ENCODE peak calls at places on chromosomes 16 and 17, in nine cellular contexts. S, X, G, M, O, K, L, P and B are unnamed samples.

GRCh38 chr16:84959045-84959576 is 52.2 kb downstream of the ZDHHC7 start:
- DNase-seq in P (no peak), G (no peak), X (no peak), M (no peak), K (no peak), L (no peak), S (no peak), O (no peak), B (no peak)

GRCh38 chr16:79891458-79891857 is 290.9 kb upstream of the MAF start:
- DNase-seq in M (no peak), G (no peak), O (no peak), K (no peak), L (no peak), S (no peak), X (no peak), P (no peak), B (no peak)

GRCh38 chr17:44033841-44034408 is 19.2 kb upstream of the TMEM101 start:
- DNase-seq in L (no peak), P (no peak), M (no peak), K (no peak), S (no peak), O (no peak), X (no peak), G (no peak), B (no peak)

GRCh38 chr16:10776280-10776679 is 32.6 kb downstream of the NUBP1 start:
- DNase-seq in S (peak; percentile 63), P (no peak), M (no peak), X (no peak), O (no peak), L (no peak), G (no peak), K (no peak), B (no peak)

GRCh38 chr17:38922538-38923291 is 2.7 kb upstream of the LASP1NB start:
- DNase-seq in K (peak; percentile 66), O (peak; percentile 58), S (no peak), G (no peak), X (peak; percentile 52), P (peak; percentile 64), L (peak; percentile 47), M (peak; percentile 83), B (peak; percentile 52)

GRCh38 chr17:31621566-31621965 is 230.1 kb downstream of the RAB11FIP4 start:
- DNase-seq in P (no peak), M (no peak), L (no peak), S (no peak), G (no peak), X (no peak), O (no peak), K (no peak), B (no peak)

GRCh38 chr16:88073201-88073721 is 122.0 kb downstream of the BANP start:
- DNase-seq in S (no peak), X (peak; percentile 41), L (no peak), M (no peak), P (no peak), G (no peak), K (no peak), O (no peak), B (no peak)

GRCh38 chr16:56163938-56164337 is 27.4 kb upstream of the GNAO1 start:
- DNase-seq in P (no peak), L (no peak), M (no peak), O (no peak), S (no peak), X (no peak), K (no peak), G (no peak), B (no peak)

GRCh38 chr17:1001640-1002411 is 4.9 kb downstream of the TIMM22 start:
- DNase-seq in K (no peak), M (no peak), L (peak; percentile 72), O (no peak), G (no peak), P (no peak), S (no peak), X (no peak), B (peak; percentile 78)

GRCh38 chr17:79979841-79980215 is 55.8 kb downstream of the TBC1D16 start:
- DNase-seq in M (no peak), P (no peak), S (no peak), L (no peak), K (no peak), G (no peak), O (no peak), X (peak; percentile 32), B (no peak)

GRCh38 chr17:50721194-50722010 is 2.0 kb downstream of the LUC7L3 start:
- DNase-seq in G (no peak), O (no peak), K (no peak), X (no peak), M (no peak), P (peak; percentile 31), S (peak; percentile 67), L (no peak), B (no peak)

GRCh38 chr16:17784073-17784472 is 313.3 kb upstream of the XYLT1 start:
- DNase-seq in G (no peak), P (peak; percentile 42), S (no peak), X (no peak), M (peak; percentile 87), K (peak; percentile 46), L (peak; percentile 57), O (no peak), B (peak; percentile 20)

GRCh38 chr16:72113616-72113945 is 19.9 kb downstream of the DHX38 start:
- DNase-seq in P (no peak), M (no peak), K (no peak), L (no peak), S (no peak), O (no peak), X (no peak), G (no peak), B (no peak)

GRCh38 chr16:48426244-48427135 is 41.3 kb upstream of the SIAH1 start:
- DNase-seq in P (no peak), G (no peak), L (peak; percentile 49), K (no peak), M (no peak), O (no peak), S (no peak), X (no peak), B (no peak)

GRCh38 chr16:19776147-19776546 is 58.1 kb downstream of the IQCK start:
- DNase-seq in S (no peak), L (no peak), M (no peak), O (no peak), P (no peak), K (peak; percentile 13), G (no peak), X (no peak), B (no peak)

GRCh38 chr16:4500283-4500682 is 24.1 kb downstream of the HMOX2 start:
- DNase-seq in L (peak; percentile 83), P (no peak), G (no peak), M (no peak), S (no peak), K (no peak), O (peak; percentile 35), X (no peak), B (peak; percentile 87)

GRCh38 chr17:48770954-48771353 is 42.4 kb upstream of the HOXB13 start:
- DNase-seq in S (no peak), X (peak; percentile 0), K (no peak), P (peak; percentile 67), G (no peak), M (no peak), O (no peak), L (no peak), B (no peak)

GRCh38 chr16:53456625-53457024 is 22.4 kb downstream of the RBL2 start:
- DNase-seq in O (no peak), S (no peak), X (no peak), K (no peak), M (no peak), P (no peak), L (no peak), G (no peak), B (no peak)

GRCh38 chr17:67272312-67273050 is 27.5 kb upstream of the HELZ start:
- DNase-seq in P (peak; percentile 59), K (no peak), L (no peak), X (no peak), G (no peak), S (no peak), M (peak; percentile 53), O (no peak), B (no peak)
- TF ChIP-seq CTCF in P (peak; percentile 65), K (peak; percentile 25), L (peak; percentile 45), X (peak; percentile 19), G (peak; percentile 5), S (no peak), M (peak; percentile 59), O (no peak), B (peak; percentile 67)

GRCh38 chr17:74485012-74485743 is 18.7 kb downstream of the CD300A start:
- DNase-seq in O (no peak), M (no peak), K (no peak), G (no peak), X (no peak), S (peak; percentile 15), L (no peak), P (no peak), B (no peak)
- TF ChIP-seq CTCF in O (no peak), M (no peak), K (no peak), G (no peak), X (no peak), S (no peak), L (no peak), P (no peak), B (no peak)

GRCh38 chr17:45309400-45309799 is 7.4 kb downstream of the MAP3K14 start:
- DNase-seq in O (no peak), P (no peak), G (no peak), K (no peak), X (no peak), S (no peak), M (no peak), L (no peak), B (no peak)

GRCh38 chr17:45311762-45312476 is 4.9 kb downstream of the MAP3K14 start:
- DNase-seq in S (peak; percentile 78), O (peak; percentile 53), K (no peak), P (no peak), L (peak; percentile 69), M (no peak), G (no peak), X (peak; percentile 82), B (peak; percentile 63)

GRCh38 chr17:45312477-45313418 is 4.1 kb downstream of the MAP3K14 start:
- DNase-seq in O (no peak), X (no peak), G (no peak), K (no peak), P (no peak), L (no peak), M (no peak), S (no peak), B (no peak)

GRCh38 chr17:45310380-45311324 is 6.2 kb downstream of the MAP3K14 start:
- DNase-seq in L (no peak), K (no peak), X (no peak), G (no peak), P (no peak), S (no peak), M (no peak), O (no peak), B (no peak)

GRCh38 chr17:45311406-45311761 is 5.4 kb downstream of the MAP3K14 start:
- DNase-seq in G (no peak), M (peak; percentile 21), L (no peak), S (no peak), O (no peak), P (no peak), K (no peak), X (no peak), B (no peak)
- TF ChIP-seq CTCF in G (no peak), M (no peak), L (no peak), S (no peak), O (no peak), P (no peak), K (no peak), X (no peak), B (peak; percentile 35)

DNA sequence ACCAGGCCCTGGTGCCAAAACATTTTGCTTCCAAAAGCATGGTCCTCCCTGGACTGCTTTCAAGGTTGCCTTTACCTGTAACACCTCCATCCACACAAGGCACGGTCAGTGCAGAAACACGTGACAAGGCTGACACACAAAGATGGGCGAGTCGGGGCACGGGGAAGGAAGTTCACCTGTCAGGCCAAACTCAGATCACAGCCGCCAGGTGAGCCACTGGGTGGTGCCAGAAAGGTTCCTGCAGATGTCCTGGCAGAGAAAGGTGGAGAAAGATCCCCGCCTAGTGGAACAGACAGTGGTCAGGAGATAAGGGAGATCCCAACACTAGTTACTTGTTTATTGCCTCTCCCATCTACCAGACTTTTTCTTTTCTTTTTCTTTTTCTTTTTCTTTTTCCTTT is 155.3 kb downstream of the AIPL1 start:
- DNase-seq in K (no peak), S (no peak), L (no peak), M (peak; percentile 65), O (peak; percentile 33), X (no peak), G (no peak), P (peak; percentile 15), B (no peak)
- TF ChIP-seq CTCF in K (no peak), S (no peak), L (no peak), M (peak; percentile 58), O (no peak), X (no peak), G (no peak), P (peak; percentile 24), B (no peak)